ENCODE peak calls at places on chromosomes 12 and 14, in six cellular contexts. K is C1 segment of cervical spinal cord; Y is HFF-Myc; O is endothelial cell of umbilical vein; V is stimulated activated CD4-positive, alpha-beta T cell treated with anti-CD3 and anti-CD28 coated beads, Interleukin-1b, Interleukin-23, amount 100 ng/mL, for 4 hours; I is esophagus squamous epithelium. A is an unnamed sample.
A peak's percentile ranks its signal among the peaks of the same experiment; 100 is the strongest.

GRCh38 chr14:64762044-64763034 is 58.1 kb downstream of the PLEKHG3 start:
- DNase-seq in K (no peak), Y (peak; percentile 77), O (peak; percentile 89), V (peak; percentile 28), I (no peak), A (no peak)

GRCh38 chr12:16756833-16757552 is 151.0 kb upstream of the LMO3 start:
- DNase-seq in K (no peak), Y (no peak), O (no peak), V (no peak), I (no peak), A (no peak)

GRCh38 chr12:50017047-50017446 is 8.2 kb downstream of the RACGAP1 start:
- DNase-seq in K (peak; percentile 38), Y (peak; percentile 83), O (peak; percentile 83), V (no peak), I (no peak), A (no peak)

GRCh38 chr12:46351861-46352595 is 20.5 kb downstream of the SLC38A2 start:
- DNase-seq in K (no peak), Y (no peak), O (no peak), V (no peak), I (no peak), A (no peak)

GRCh38 chr12:120709976-120710804 is at the start of gene UNC119B:
- DNase-seq in K (peak; percentile 63), Y (no peak), O (peak; percentile 74), V (peak; percentile 70), I (no peak), A (peak; percentile 90)

GRCh38 chr12:42208574-42208973 is 29.5 kb downstream of the YAF2 start:
- DNase-seq in K (no peak), Y (no peak), O (no peak), V (no peak), I (no peak), A (no peak)

GRCh38 chr14:94918896-94919295 is 149.0 kb upstream of the GSC start:
- DNase-seq in K (no peak), Y (no peak), O (no peak), V (no peak), I (no peak), A (no peak)

GRCh38 chr14:72830356-72830755 is 63.5 kb downstream of the DPF3 start:
- DNase-seq in K (no peak), Y (no peak), O (no peak), V (no peak), I (no peak), A (no peak)

GRCh38 chr12:49762468-49762847 is 21.1 kb downstream of the TMBIM6 start:
- DNase-seq in K (no peak), Y (no peak), O (no peak), V (no peak), I (no peak), A (no peak)

GRCh38 chr14:75306917-75307699 is 28.5 kb downstream of the FOS start:
- DNase-seq in K (no peak), Y (no peak), O (no peak), V (no peak), I (no peak), A (no peak)

GRCh38 chr12:103806807-103807206 is 34.2 kb downstream of the NT5DC3 start:
- DNase-seq in K (no peak), Y (no peak), O (peak; percentile 73), V (no peak), I (no peak), A (no peak)

GRCh38 chr12:24530689-24531088 is 418.2 kb downstream of the BCAT1 start:
- DNase-seq in K (no peak), Y (no peak), O (no peak), V (no peak), I (no peak), A (no peak)

GRCh38 chr14:55045087-55045486 is 6.4 kb upstream of the MAPK1IP1L start:
- DNase-seq in K (no peak), Y (no peak), O (no peak), V (no peak), I (no peak), A (no peak)

GRCh38 chr12:11555743-11556625 is 93.5 kb upstream of the ETV6 start:
- DNase-seq in K (no peak), Y (no peak), O (no peak), V (no peak), I (no peak), A (no peak)

GRCh38 chr14:51865953-51866747 is 5.7 kb downstream of the GNG2 start:
- DNase-seq in K (no peak), Y (no peak), O (no peak), V (no peak), I (no peak), A (no peak)

GRCh38 chr12:95244350-95244749 is 26.7 kb downstream of the VEZT start:
- DNase-seq in K (no peak), Y (no peak), O (no peak), V (no peak), I (no peak), A (no peak)

GRCh38 chr12:64178122-64178521 is 44.0 kb downstream of the KICS2 start:
- DNase-seq in K (no peak), Y (no peak), O (peak; percentile 53), V (no peak), I (no peak), A (no peak)

GRCh38 chr12:50618864-50619609 is 114.3 kb downstream of the DIP2B start:
- DNase-seq in K (no peak), Y (no peak), O (no peak), V (no peak), I (no peak), A (no peak)

GRCh38 chr14:44732144-44732543 is 225.1 kb upstream of the FSCB start:
- DNase-seq in K (no peak), Y (no peak), O (no peak), V (no peak), I (no peak), A (no peak)

GRCh38 chr14:96203635-96204034 is 1.0 kb upstream of the BDKRB2 start:
- DNase-seq in K (no peak), Y (no peak), O (no peak), V (no peak), I (no peak), A (no peak)

GRCh38 chr12:132646850-132647249 is 28.3 kb downstream of the P2RX2 start:
- DNase-seq in K (no peak), Y (no peak), O (no peak), V (no peak), I (no peak), A (no peak)

GRCh38 chr12:15787801-15788200 is 1.4 kb downstream of the EPS8 start:
- DNase-seq in K (no peak), Y (no peak), O (no peak), V (no peak), I (no peak), A (no peak)

GRCh38 chr12:30044206-30044605 is 260.5 kb upstream of the TMTC1 start:
- DNase-seq in K (no peak), Y (no peak), O (no peak), V (no peak), I (no peak), A (no peak)

GRCh38 chr14:101774006-101774755 is 12.7 kb downstream of the PPP2R5C start:
- DNase-seq in K (no peak), Y (no peak), O (no peak), V (no peak), I (no peak), A (no peak)

GRCh38 chr12:49869816-49870500 is 27.1 kb upstream of the BCDIN3D start:
- DNase-seq in K (no peak), Y (no peak), O (no peak), V (no peak), I (no peak), A (no peak)

GRCh38 chr12:76216585-76217472 is 131.4 kb downstream of the BBS10 start:
- DNase-seq in K (no peak), Y (no peak), O (no peak), V (no peak), I (no peak), A (no peak)

GRCh38 chr14:91380610-91381371 is 36.8 kb downstream of the CCDC88C start:
- DNase-seq in K (no peak), Y (no peak), O (peak; percentile 19), V (no peak), I (no peak), A (no peak)

GRCh38 chr12:62817556-62818271 is 117.2 kb downstream of the PPM1H start:
- DNase-seq in K (peak; percentile 29), Y (no peak), O (peak; percentile 68), V (no peak), I (no peak), A (no peak)

GRCh38 chr12:6925239-6925542 is 2.6 kb upstream of the ATN1 start:
- DNase-seq in K (no peak), Y (no peak), O (no peak), V (no peak), I (no peak), A (no peak)

GRCh38 chr14:69887740-69888657 is 8.8 kb downstream of the SMOC1 start:
- DNase-seq in K (no peak), Y (no peak), O (no peak), V (no peak), I (no peak), A (no peak)

GRCh38 chr14:91774138-91775096 is 42.5 kb upstream of the CATSPERB start:
- DNase-seq in K (no peak), Y (no peak), O (no peak), V (no peak), I (no peak), A (no peak)